ENCODE peak calls at places on chromosomes 16 and 17, in five cellular contexts. Q is sigmoid colon, I is A549, N is ovary, H is H1. A is an unnamed sample.

GRCh38 chr17:14302421-14303099 is 1.7 kb downstream of the HS3ST3B1 start:
- DNase-seq in Q (peak; percentile 86), I (peak; percentile 83), N (peak; percentile 88), H (no peak), A (peak; percentile 88)

GRCh38 chr17:57211010-57211411 is 45.3 kb upstream of the MSI2 start:
- DNase-seq in Q (no peak), I (peak; percentile 15), N (no peak), H (no peak), A (no peak)

GRCh38 chr16:66372078-66372897 is 5.8 kb downstream of the CDH5 start:
- DNase-seq in Q (peak; percentile 39), I (no peak), N (no peak), H (no peak), A (no peak)

GRCh38 chr16:23026777-23027362 is 122.4 kb downstream of the USP31 start:
- DNase-seq in Q (no peak), I (no peak), N (no peak), H (no peak), A (no peak)

GRCh38 chr16:85819711-85820110 is 20.2 kb downstream of the COX4I1 start:
- DNase-seq in Q (peak; percentile 64), I (no peak), N (no peak), H (no peak), A (no peak)

GRCh38 chr16:2154533-2155090 is 970 bp upstream of the TRAF7 start:
- DNase-seq in Q (no peak), I (no peak), N (no peak), H (no peak), A (no peak)

GRCh38 chr17:58415371-58416055 is 1.8 kb downstream of the RNF43 start:
- DNase-seq in Q (no peak), I (peak; percentile 38), N (no peak), H (no peak), A (peak; percentile 72)

GRCh38 chr16:87172632-87173031 is 144.6 kb downstream of the C16orf95 start:
- DNase-seq in Q (no peak), I (no peak), N (no peak), H (no peak), A (no peak)

GRCh38 chr16:57556941-57557541 is 14.6 kb downstream of the ADGRG5 start:
- DNase-seq in Q (no peak), I (no peak), N (no peak), H (no peak), A (no peak)

GRCh38 chr16:4734730-4735575 is 616 bp downstream of the DNAAF8 start:
- DNase-seq in Q (peak; percentile 94), I (peak; percentile 81), N (peak; percentile 89), H (no peak), A (peak; percentile 98)

GRCh38 chr17:40433551-40434384 is 9.5 kb upstream of the IGFBP4 start:
- DNase-seq in Q (peak; percentile 71), I (peak; percentile 66), N (no peak), H (no peak), A (no peak)

GRCh38 chr17:28796062-28796461 is 46.5 kb downstream of the FAM222B start:
- DNase-seq in Q (no peak), I (no peak), N (no peak), H (no peak), A (no peak)

GRCh38 chr17:39688475-39688835 is 598 bp upstream of the PGAP3 start:
- DNase-seq in Q (no peak), I (no peak), N (no peak), H (no peak), A (no peak)

GRCh38 chr16:88763502-88764053 is 21.4 kb downstream of the PIEZO1 start:
- DNase-seq in Q (no peak), I (no peak), N (no peak), H (no peak), A (peak; percentile 47)

GRCh38 chr17:64393000-64393402 is 2.3 kb upstream of the PECAM1 start:
- DNase-seq in Q (no peak), I (no peak), N (no peak), H (no peak), A (no peak)

GRCh38 chr17:76612977-76613851 is 27.6 kb upstream of the ST6GALNAC2 start:
- DNase-seq in Q (no peak), I (no peak), N (no peak), H (peak; percentile 51), A (peak; percentile 42)

GRCh38 chr17:6070280-6070894 is at the start of gene WSCD1:
- DNase-seq in Q (no peak), I (peak; percentile 57), N (no peak), H (no peak), A (no peak)

GRCh38 chr17:77644181-77644972 is 314.1 kb upstream of the TNRC6C start:
- DNase-seq in Q (no peak), I (no peak), N (no peak), H (no peak), A (no peak)

GRCh38 chr16:66954097-66954659 is 6.9 kb upstream of the CES3 start:
- DNase-seq in Q (peak; percentile 79), I (peak; percentile 90), N (peak; percentile 82), H (peak; percentile 38), A (no peak)

GRCh38 chr16:89717310-89718197 is 3.1 kb downstream of the VPS9D1 start:
- DNase-seq in Q (no peak), I (no peak), N (no peak), H (no peak), A (no peak)

GRCh38 chr16:54140057-54140787 is 146.4 kb downstream of the IRX3 start:
- DNase-seq in Q (no peak), I (no peak), N (no peak), H (no peak), A (no peak)

GRCh38 chr17:42404326-42405055 is 16.2 kb upstream of the STAT3 start:
- DNase-seq in Q (no peak), I (no peak), N (no peak), H (no peak), A (peak; percentile 78)
- H3K4me1 ChIP-seq in Q (peaks cover 72% of the 10 kb centered on the region), I (peaks cover 72% of the 10 kb centered on the region), N (peaks cover 22% of the 10 kb centered on the region), H (peaks cover 11% of the 10 kb centered on the region), A (peaks cover 73% of the 10 kb centered on the region)

DNA sequence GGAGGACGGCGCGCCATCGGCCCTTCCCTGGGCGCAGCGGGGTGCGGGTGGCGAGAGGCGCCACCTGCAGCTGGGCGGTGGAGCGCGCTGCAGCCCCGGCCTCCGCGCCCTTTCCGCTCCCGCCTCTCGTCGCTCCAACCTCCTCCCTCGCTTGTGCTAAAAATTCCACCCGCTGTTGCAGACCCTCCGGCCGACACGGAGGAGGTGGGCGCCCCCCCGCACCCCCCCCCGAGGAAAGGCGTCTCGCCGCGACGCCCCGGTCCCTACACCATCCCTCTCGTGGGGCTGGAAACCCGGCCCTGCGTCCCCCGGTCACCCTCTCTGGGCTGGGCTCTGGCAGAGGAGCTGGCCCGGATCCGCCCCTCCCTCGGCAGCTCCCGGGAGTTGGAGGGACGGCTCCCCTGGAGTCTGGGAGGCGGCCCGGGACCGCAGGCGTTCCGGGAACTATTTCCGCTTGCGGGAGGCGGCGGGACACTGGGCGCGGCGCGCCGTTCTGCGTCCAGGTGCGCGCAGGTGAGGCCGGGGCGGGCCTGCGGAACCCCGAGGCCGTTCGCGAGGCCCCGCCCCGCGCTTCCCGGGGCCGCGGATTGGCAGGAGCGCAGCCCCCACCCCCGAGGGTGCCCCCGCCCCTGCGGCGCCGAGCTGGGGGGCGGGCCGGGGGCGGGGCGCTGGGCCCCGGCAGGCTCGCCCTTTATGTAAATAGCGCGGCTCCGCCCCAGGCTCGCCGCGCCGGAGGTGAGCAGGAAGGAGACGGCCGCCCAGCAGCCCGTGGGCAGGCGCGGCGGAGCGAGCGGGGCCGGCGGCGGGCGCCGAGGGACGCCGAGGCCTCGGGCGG is at the start of gene LLGL2:
- DNase-seq in Q (peak; percentile 81), I (peak; percentile 93), N (peak; percentile 82), H (no peak), A (peak; percentile 97)
- TF ChIP-seq POLR2A in Q (peak; percentile 57), I (peak; percentile 40), N (peak; percentile 29), H (peak; percentile 65), A (no peak)

DNA sequence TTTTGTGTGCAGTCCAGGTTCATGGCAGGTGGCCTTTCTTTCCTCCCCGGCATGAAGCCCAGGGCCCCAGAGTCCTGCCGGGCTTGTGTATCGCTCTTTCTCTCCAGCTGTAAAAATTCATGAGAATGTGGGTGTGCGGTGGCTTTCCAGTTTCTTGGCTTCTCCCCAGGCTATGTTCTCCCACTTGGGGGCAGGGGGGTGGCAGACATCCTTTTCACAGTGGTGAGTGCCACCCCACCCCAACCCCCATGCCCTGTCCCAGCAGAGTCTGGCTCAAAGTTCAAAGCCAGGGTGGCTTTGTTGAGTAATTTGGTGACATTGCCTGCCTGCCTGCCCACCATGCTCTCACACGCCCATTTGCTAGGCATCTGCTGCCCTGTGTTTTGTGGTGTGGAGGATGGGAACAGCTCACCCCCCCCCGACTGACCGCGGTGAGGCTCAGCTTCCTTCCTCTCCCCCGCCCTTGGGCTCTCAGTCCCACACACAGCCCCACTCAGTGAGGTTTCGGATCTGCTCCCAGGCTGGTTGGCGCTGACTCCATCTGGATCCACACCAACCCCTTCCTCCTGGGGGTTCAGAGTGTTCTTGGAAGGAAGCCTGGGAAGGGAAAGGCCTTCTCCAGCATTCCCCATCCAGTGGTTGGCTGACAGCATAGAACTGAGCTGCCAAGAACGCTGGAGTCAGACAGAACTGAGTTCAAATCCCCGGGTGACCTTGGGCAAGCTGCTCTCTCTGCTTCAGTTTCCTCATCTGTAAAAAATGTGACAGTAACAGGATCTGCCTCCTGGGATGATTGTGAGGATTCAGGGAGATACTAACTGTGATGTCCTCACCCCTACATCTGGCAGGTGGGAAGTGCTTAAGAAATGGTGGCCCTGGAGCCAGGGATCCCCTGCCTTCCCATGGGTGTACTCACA is 36.1 kb downstream of the CHD9 start:
- DNase-seq in Q (peak; percentile 99), I (no peak), N (peak; percentile 97), H (no peak), A (peak; percentile 88)
- TF ChIP-seq EP300 in Q (peak; percentile 92), I (no peak), N (peak; percentile 23), H (no peak), A (peak; percentile 71)

GRCh38 chr16:20329392-20330138 is 2.3 kb upstream of the GP2 start:
- DNase-seq in Q (no peak), I (no peak), N (no peak), H (no peak), A (no peak)
- H3K4me1 ChIP-seq in Q (no peaks in the 10 kb centered on the region), I (no peaks in the 10 kb centered on the region), N (no peaks in the 10 kb centered on the region), H (no peaks in the 10 kb centered on the region), A (no peaks in the 10 kb centered on the region)

GRCh38 chr17:47830991-47831933 is at the start of the genes LRRC46 and MRPL10:
- DNase-seq in Q (peak; percentile 97), I (peak; percentile 99), N (peak; percentile 97), H (peak; percentile 78), A (peak; percentile 96)
- TF ChIP-seq POLR2A in Q (peak; percentile 84), I (peak; percentile 96), N (peak; percentile 88), H (peak; percentile 96), A (peak; percentile 70)

GRCh38 chr16:30335598-30336474 is 19.3 kb downstream of the CD2BP2 start:
- DNase-seq in Q (peak; percentile 70), I (no peak), N (peak; percentile 54), H (no peak), A (no peak)
- TF ChIP-seq EP300 in Q (no peak), I (no peak), N (no peak), H (no peak), A (no peak)

A was measured in upper lobe of left lung.